ENCODE peak calls at places on chromosomes 11 and 22, in ten cellular contexts. W is NCI-H460, S is kidney, U is SJSA1, M is HCT116, T is dermis microvascular lymphatic vessel endothelial cell, V is GM19239, J is mucosa of descending colon, A is fibroblast of pulmonary artery, E is HT1080. G is an unnamed sample.

GRCh38 chr11:26473216-26474194 is 98.6 kb downstream of the MUC15 start:
- DNase-seq in S (no peak), U (no peak), E (peak; percentile 9), J (no peak), V (no peak), T (no peak), A (no peak), W (no peak), M (no peak), G (no peak)

GRCh38 chr22:39175127-39176066 is 22.9 kb upstream of the CBX7 start:
- DNase-seq in T (no peak), W (no peak), A (no peak), M (no peak), S (peak; percentile 86), J (no peak), E (no peak), V (no peak), U (peak; percentile 54), G (peak; percentile 64)

GRCh38 chr22:33332538-33332937 is 274.4 kb upstream of the SYN3 start:
- DNase-seq in W (no peak), E (no peak), A (no peak), J (peak; percentile 68), U (no peak), V (no peak), M (no peak), T (no peak), S (no peak), G (no peak)

GRCh38 chr22:28942801-28943500 is 59.6 kb downstream of the ZNRF3 start:
- DNase-seq in S (no peak), J (no peak), M (no peak), W (no peak), T (no peak), E (no peak), U (no peak), A (no peak), V (no peak), G (no peak)

GRCh38 chr11:123194308-123195181 is 503 bp downstream of the CLMP start:
- DNase-seq in J (peak; percentile 45), M (no peak), V (no peak), W (no peak), U (peak; percentile 45), T (no peak), E (peak; percentile 49), S (peak; percentile 77), A (peak; percentile 35), G (no peak)

GRCh38 chr11:61417670-61418069 is 12.1 kb downstream of the CPSF7 start:
- DNase-seq in V (no peak), A (peak; percentile 62), J (no peak), T (no peak), S (no peak), E (peak; percentile 4), W (no peak), M (no peak), U (no peak), G (no peak)

GRCh38 chr22:44365196-44365802 is 52.5 kb upstream of the SHISAL1 start:
- DNase-seq in W (no peak), E (no peak), U (no peak), A (no peak), T (no peak), V (no peak), M (no peak), S (peak; percentile 41), J (peak; percentile 15), G (no peak)

GRCh38 chr11:45170484-45170883 is 24.0 kb downstream of the PRDM11 start:
- DNase-seq in J (no peak), W (no peak), V (no peak), A (no peak), T (no peak), U (no peak), S (no peak), E (no peak), M (no peak), G (no peak)

GRCh38 chr11:1879941-1880720 is 11.6 kb downstream of the PRR33 start:
- DNase-seq in A (peak; percentile 59), J (peak; percentile 49), V (no peak), T (no peak), M (no peak), S (peak; percentile 76), W (no peak), U (no peak), E (no peak), G (peak; percentile 22)

GRCh38 chr22:42938976-42939375 is 76.0 kb downstream of the PACSIN2 start:
- DNase-seq in T (no peak), W (no peak), J (no peak), E (no peak), M (no peak), A (no peak), U (no peak), V (no peak), S (no peak), G (no peak)

GRCh38 chr22:46390652-46391301 is 55.3 kb downstream of the TRMU start:
- DNase-seq in T (no peak), S (peak; percentile 91), V (no peak), W (no peak), A (peak; percentile 52), E (no peak), J (no peak), U (peak; percentile 63), M (no peak), G (peak; percentile 17)

GRCh38 chr11:121451178-121451981 is 734 bp upstream of the SORL1 start:
- DNase-seq in S (peak; percentile 80), V (no peak), J (peak; percentile 87), E (no peak), U (no peak), T (no peak), W (no peak), A (no peak), M (no peak), G (no peak)

GRCh38 chr11:76808996-76809395 is 25.8 kb downstream of the TSKU start:
- DNase-seq in S (no peak), U (no peak), E (no peak), J (no peak), M (no peak), A (no peak), T (no peak), V (no peak), W (no peak), G (no peak)

GRCh38 chr22:46891382-46891951 is 129.0 kb downstream of the TBC1D22A start:
- DNase-seq in J (no peak), T (no peak), S (no peak), M (no peak), U (no peak), W (no peak), V (no peak), A (no peak), E (no peak), G (no peak)

GRCh38 chr11:31968774-31969433 is 122.0 kb upstream of the RCN1 start:
- DNase-seq in J (no peak), M (no peak), V (no peak), W (no peak), T (no peak), U (no peak), E (peak; percentile 83), S (no peak), A (peak; percentile 80), G (no peak)

GRCh38 chr22:45127866-45128265 is 35.9 kb upstream of the NUP50 start:
- DNase-seq in T (no peak), M (no peak), A (peak; percentile 22), U (peak; percentile 86), W (no peak), S (no peak), J (no peak), E (peak; percentile 88), V (no peak), G (no peak)

GRCh38 chr11:78207532-78208256 is 19.0 kb downstream of the USP35 start:
- DNase-seq in M (no peak), W (no peak), E (no peak), V (no peak), U (no peak), S (no peak), J (no peak), A (no peak), T (no peak), G (no peak)

GRCh38 chr11:76637491-76638266 is 32.9 kb downstream of the LRRC32 start:
- DNase-seq in U (no peak), A (no peak), V (no peak), M (no peak), E (no peak), T (no peak), J (no peak), W (no peak), S (peak; percentile 88), G (peak; percentile 62)

GRCh38 chr11:73344191-73344607 is 32.0 kb upstream of the RELT start:
- DNase-seq in E (no peak), U (no peak), T (no peak), V (no peak), W (no peak), J (no peak), S (no peak), A (no peak), M (no peak), G (no peak)

GRCh38 chr11:67606150-67606476 is 623 bp upstream of the NDUFV1 start:
- DNase-seq in J (no peak), T (no peak), U (no peak), A (peak; percentile 8), V (no peak), M (no peak), W (no peak), S (no peak), E (no peak), G (no peak)

GRCh38 chr11:78170874-78171549 is 17.4 kb downstream of the KCTD21 start:
- DNase-seq in E (no peak), J (no peak), M (no peak), T (no peak), V (no peak), A (no peak), W (no peak), U (no peak), S (no peak), G (no peak)

GRCh38 chr11:35354644-35355043 is 64.7 kb downstream of the SLC1A2 start:
- DNase-seq in E (no peak), S (no peak), W (no peak), U (no peak), M (no peak), J (no peak), V (no peak), T (no peak), A (no peak), G (no peak)

GRCh38 chr22:47111626-47112373 is 349.4 kb downstream of the TBC1D22A start:
- DNase-seq in U (no peak), W (no peak), T (no peak), S (no peak), J (no peak), E (no peak), M (no peak), A (no peak), V (no peak), G (no peak)

GRCh38 chr11:117473692-117474091 is 146.0 kb downstream of the CEP164 start:
- DNase-seq in U (no peak), E (no peak), A (no peak), S (no peak), T (no peak), J (no peak), M (no peak), W (no peak), V (no peak), G (no peak)

GRCh38 chr11:9315078-9315688 is 790 bp upstream of the TMEM41B start:
- DNase-seq in T (no peak), W (peak; percentile 5), J (peak; percentile 41), E (peak; percentile 82), M (no peak), U (peak; percentile 50), S (no peak), V (no peak), A (no peak), G (no peak)

GRCh38 chr11:60500276-60500935 is 7.8 kb downstream of the MS4A12 start:
- DNase-seq in E (no peak), V (no peak), J (no peak), W (no peak), M (no peak), U (no peak), A (no peak), S (no peak), T (no peak), G (no peak)

GRCh38 chr11:66317766-66318575 is 1.1 kb upstream of the CD248 start:
- DNase-seq in J (peak; percentile 59), A (peak; percentile 96), M (no peak), U (peak; percentile 89), T (no peak), V (no peak), E (no peak), W (no peak), S (peak; percentile 82), G (no peak)

GRCh38 chr11:102318469-102318868 is 1.2 kb downstream of the BIRC3 start:
- DNase-seq in T (no peak), A (no peak), J (no peak), U (no peak), E (peak; percentile 38), M (no peak), S (no peak), W (no peak), V (no peak), G (no peak)